ENCODE peak calls at places on chromosomes 6 and 20, in four cellular contexts. A is WERI-Rb-1, U is left lung, V is prostate gland. Q is an unnamed sample.

GRCh38 chr6:119598883-119599282 is 249.3 kb upstream of the MAN1A1 start:
- DNase-seq in A (no peak), U (no peak), V (no peak), Q (no peak)

GRCh38 chr20:59495894-59496510 is 108.3 kb upstream of the PHACTR3 start:
- DNase-seq in A (peak), U (peak), V (peak), Q (peak)

GRCh38 chr20:45765980-45766379 is 25.7 kb downstream of the WFDC3 start:
- DNase-seq in A (no peak), U (no peak), V (no peak), Q (no peak)

GRCh38 chr6:107267006-107267405 is 151.7 kb upstream of the BEND3 start:
- DNase-seq in A (no peak), U (no peak), V (no peak), Q (no peak)

GRCh38 chr6:3500262-3501001 is 43.6 kb upstream of the SLC22A23 start:
- DNase-seq in A (no peak), U (no peak), V (peak), Q (no peak)

GRCh38 chr6:106134906-106135634 is 48.9 kb downstream of the PRDM1 start:
- DNase-seq in A (no peak), U (no peak), V (no peak), Q (no peak)

GRCh38 chr6:81067057-81067456 is 685.4 kb downstream of the TENT5A start:
- DNase-seq in A (no peak), U (no peak), V (no peak), Q (no peak)

GRCh38 chr6:11766589-11767450 is 11.8 kb downstream of the ADTRP start:
- DNase-seq in A (no peak), U (no peak), V (no peak), Q (no peak)

GRCh38 chr6:149233056-149233715 is 84.3 kb upstream of the TAB2 start:
- DNase-seq in A (no peak), U (no peak), V (peak), Q (no peak)

GRCh38 chr6:146847426-146847825 is 248.7 kb downstream of the ADGB start:
- DNase-seq in A (no peak), U (no peak), V (no peak), Q (no peak)

GRCh38 chr6:166626177-166627038 is 643 bp downstream of the RPS6KA2 start:
- DNase-seq in A (peak), U (peak), V (no peak), Q (peak)

GRCh38 chr6:168934856-168935627 is 318.6 kb downstream of the THBS2 start:
- DNase-seq in A (no peak), U (no peak), V (no peak), Q (no peak)

GRCh38 chr20:56005389-56005715 is at the start of gene CBLN4:
- DNase-seq in A (no peak), U (no peak), V (no peak), Q (no peak)

GRCh38 chr20:34997171-34997570 is 41.5 kb downstream of the MYH7B start:
- DNase-seq in A (no peak), U (peak), V (no peak), Q (no peak)

GRCh38 chr6:33211136-33211535 is 2.8 kb downstream of the RING1 start:
- DNase-seq in A (no peak), U (no peak), V (no peak), Q (no peak)

GRCh38 chr6:62891065-62891647 is 320.1 kb upstream of the FKBP1C start:
- DNase-seq in A (no peak), U (no peak), V (no peak), Q (no peak)

GRCh38 chr20:20391766-20392165 is 23.9 kb downstream of the INSM1 start:
- DNase-seq in A (peak), U (no peak), V (no peak), Q (no peak)

GRCh38 chr6:74091133-74091793 is 395.3 kb downstream of the CD109 start:
- DNase-seq in A (no peak), U (no peak), V (no peak), Q (no peak)

GRCh38 chr6:157497579-157497978 is 116.6 kb downstream of the ZDHHC14 start:
- DNase-seq in A (no peak), U (no peak), V (no peak), Q (no peak)

GRCh38 chr6:105968230-105968954 is 117.7 kb upstream of the PRDM1 start:
- DNase-seq in A (no peak), U (no peak), V (no peak), Q (no peak)

GRCh38 chr20:44959082-44959895 is 908 bp downstream of the TOMM34 start:
- DNase-seq in A (peak), U (no peak), V (no peak), Q (peak)

GRCh38 chr6:85443720-85444119 is 6.2 kb upstream of the NT5E start:
- DNase-seq in A (no peak), U (no peak), V (no peak), Q (no peak)

GRCh38 chr20:62996596-62996982 is 10.2 kb downstream of the BHLHE23 start:
- DNase-seq in A (no peak), U (peak), V (no peak), Q (no peak)

GRCh38 chr6:119587537-119587936 is 238.0 kb upstream of the MAN1A1 start:
- DNase-seq in A (no peak), U (no peak), V (no peak), Q (no peak)

GRCh38 chr6:2748183-2748582 is 2.5 kb downstream of the MYLK4 start:
- DNase-seq in A (no peak), U (no peak), V (no peak), Q (no peak)

GRCh38 chr20:15702161-15702560 is 871.1 kb downstream of the KIF16B start:
- DNase-seq in A (no peak), U (no peak), V (no peak), Q (no peak)

GRCh38 chr6:109322825-109323580 is 59.3 kb downstream of the CD164 start:
- DNase-seq in A (no peak), U (no peak), V (peak), Q (peak)

GRCh38 chr6:161048636-161049035 is 57.1 kb downstream of the MAP3K4 start:
- DNase-seq in A (no peak), U (no peak), V (no peak), Q (no peak)

GRCh38 chr6:19836799-19837510 is at the start of gene ID4:
- DNase-seq in A (peak), U (peak), V (peak), Q (no peak)

GRCh38 chr6:101281266-101281665 is 112.2 kb upstream of the GRIK2 start:
- DNase-seq in A (no peak), U (no peak), V (no peak), Q (no peak)

GRCh38 chr6:141677598-141678211 is 455.0 kb upstream of the GJE1 start:
- DNase-seq in A (no peak), U (no peak), V (no peak), Q (no peak)

GRCh38 chr6:15317934-15318902 is 72.3 kb downstream of the JARID2 start:
- DNase-seq in A (no peak), U (no peak), V (no peak), Q (no peak)

GRCh38 chr20:9392892-9393857 is 121.2 kb upstream of the LAMP5 start:
- DNase-seq in A (peak), U (peak), V (peak), Q (peak)

DNA sequence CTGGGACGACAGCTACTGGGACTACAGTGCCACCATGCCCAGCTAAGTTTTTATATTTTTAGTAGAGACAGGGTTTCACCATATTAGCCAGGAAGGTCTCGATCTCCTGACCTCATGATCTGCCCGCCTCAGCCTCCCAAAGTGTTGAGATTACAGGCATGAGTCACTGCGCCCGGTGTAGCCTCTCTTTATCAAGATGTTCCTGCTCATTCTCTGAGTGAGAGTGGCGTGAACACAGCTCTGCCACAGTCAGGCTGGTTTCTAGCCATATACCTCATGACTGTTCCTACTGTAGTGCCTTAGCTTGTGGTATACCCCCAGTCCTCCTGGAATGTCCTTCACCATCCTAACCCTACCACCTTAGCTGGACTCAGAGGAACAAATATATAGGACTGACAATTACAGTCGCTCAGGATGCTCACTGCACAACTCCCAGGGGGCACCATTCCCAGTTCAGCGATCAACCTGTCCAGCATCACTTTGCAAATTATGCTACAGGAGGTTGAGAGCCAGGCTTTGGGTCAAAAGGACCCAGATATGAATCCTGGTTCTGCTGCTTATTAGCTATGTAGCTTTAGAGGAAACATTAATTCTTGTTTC is 86.3 kb downstream of the CHMP4B start:
- DNase-seq in A (no peak), U (no peak), V (no peak), Q (no peak)
- TF ChIP-seq CTCF in A (peak), U (no peak), V (no peak), Q (no peak)

GRCh38 chr6:26552640-26553189 is 14.5 kb downstream of the HMGN4 start:
- DNase-seq in A (no peak), U (no peak), V (no peak), Q (no peak)
- H3K27ac ChIP-seq in A (no peak), U (no peak), V (no peak), Q (no peak)

GRCh38 chr20:40797425-40797824 is 108.4 kb upstream of the MAFB start:
- DNase-seq in A (no peak), U (no peak), V (no peak), Q (no peak)
- TF ChIP-seq CTCF in A (peak), U (no peak), V (no peak), Q (no peak)

GRCh38 chr6:54586251-54586650 is 260.3 kb upstream of the FAM83B start:
- DNase-seq in A (no peak), U (no peak), V (no peak), Q (no peak)
- H3K27ac ChIP-seq in A (no peak), U (no peak), V (no peak), Q (no peak)

GRCh38 chr6:95819939-95820338 is 195.8 kb upstream of the FUT9 start:
- DNase-seq in A (peak), U (no peak), V (no peak), Q (no peak)
- TF ChIP-seq CTCF in A (peak), U (no peak), V (no peak), Q (no peak)

GRCh38 chr6:37673436-37673835 is 24.2 kb downstream of the MDGA1 start:
- DNase-seq in A (no peak), U (no peak), V (no peak), Q (no peak)

GRCh38 chr6:37675100-37675499 is 22.6 kb downstream of the MDGA1 start:
- DNase-seq in A (no peak), U (no peak), V (no peak), Q (no peak)

GRCh38 chr6:37675606-37676005 is 22.1 kb downstream of the MDGA1 start:
- DNase-seq in A (no peak), U (no peak), V (no peak), Q (no peak)

GRCh38 chr6:37676071-37676470 is 21.6 kb downstream of the MDGA1 start:
- DNase-seq in A (no peak), U (no peak), V (no peak), Q (no peak)

DNA sequence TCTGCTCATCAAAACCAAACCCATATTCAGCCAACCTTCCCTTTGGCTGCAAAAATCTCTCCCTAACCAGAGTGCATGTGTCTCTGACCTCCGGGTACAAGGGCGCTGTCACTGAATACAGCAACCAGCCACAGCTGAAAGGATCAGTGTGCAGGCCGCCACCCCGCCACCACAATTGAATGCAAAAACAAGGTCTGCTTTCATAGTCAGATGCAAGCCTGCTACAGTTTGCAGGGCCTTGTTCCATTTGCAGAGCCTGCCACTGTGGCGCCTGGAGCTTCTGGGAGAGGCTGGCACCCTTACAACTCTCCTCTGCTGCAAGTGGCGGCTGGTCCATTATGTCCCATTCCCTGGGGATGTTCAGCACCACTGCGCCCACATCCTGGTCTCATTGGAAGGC is 23.5 kb downstream of the MDGA1 start:
- DNase-seq in A (no peak), U (no peak), V (no peak), Q (no peak)
- H3K27ac ChIP-seq in A (no peak), U (no peak), V (no peak), Q (no peak)

GRCh38 chr20:24158271-24158670 is 169.7 kb upstream of the GGTLC1 start:
- DNase-seq in A (no peak), U (no peak), V (no peak), Q (no peak)
- TF ChIP-seq CTCF in A (no peak), U (no peak), V (no peak), Q (no peak)